ENCODE peak calls at places on chromosome 22, in six cellular contexts. One of them, this sample, is unnamed. For H3K4me1, the result is how much of the 10 kb centered on the place peaks cover.

GRCh38 chr22:44357296-44357961 is 44.7 kb upstream of the SHISAL1 start:
- DNase-seq in heart left ventricle: no peak
- DNase-seq in body of pancreas: no peak
- DNase-seq in IMR-90: no peak
- DNase-seq in uterus: peak
- DNase-seq in HCT116: no peak
- DNase-seq in this sample: no peak

GRCh38 chr22:24236656-24237055 is 8.2 kb downstream of the GGT5 start:
- DNase-seq in heart left ventricle: no peak
- DNase-seq in body of pancreas: no peak
- DNase-seq in IMR-90: no peak
- DNase-seq in uterus: no peak
- DNase-seq in HCT116: no peak
- DNase-seq in this sample: no peak

GRCh38 chr22:24937114-24937513 is 9.4 kb downstream of the LHFPL7 start:
- DNase-seq in heart left ventricle: no peak
- DNase-seq in body of pancreas: peak
- DNase-seq in IMR-90: no peak
- DNase-seq in uterus: no peak
- DNase-seq in HCT116: no peak
- DNase-seq in this sample: no peak

GRCh38 chr22:24938741-24939341 is 7.7 kb downstream of the LHFPL7 start:
- DNase-seq in heart left ventricle: no peak
- DNase-seq in body of pancreas: peak
- DNase-seq in IMR-90: peak
- DNase-seq in uterus: no peak
- DNase-seq in HCT116: no peak
- DNase-seq in this sample: no peak

GRCh38 chr22:23183107-23183698 is 2.9 kb downstream of the BCR start:
- DNase-seq in heart left ventricle: peak
- DNase-seq in body of pancreas: peak
- DNase-seq in IMR-90: peak
- DNase-seq in uterus: no peak
- DNase-seq in HCT116: no peak
- DNase-seq in this sample: peak

GRCh38 chr22:38148252-38148651 is 33.4 kb downstream of the PLA2G6 start:
- DNase-seq in heart left ventricle: no peak
- DNase-seq in body of pancreas: no peak
- DNase-seq in IMR-90: peak
- DNase-seq in uterus: no peak
- DNase-seq in HCT116: peak
- DNase-seq in this sample: no peak

GRCh38 chr22:22748756-22749155 is 104.3 kb downstream of the GGTLC2 start:
- DNase-seq in heart left ventricle: no peak
- DNase-seq in body of pancreas: no peak
- DNase-seq in IMR-90: no peak
- DNase-seq in uterus: no peak
- DNase-seq in HCT116: no peak
- DNase-seq in this sample: no peak

GRCh38 chr22:24805790-24806662 is at the start of gene SGSM1:
- DNase-seq in heart left ventricle: peak
- DNase-seq in body of pancreas: peak
- DNase-seq in IMR-90: peak
- DNase-seq in uterus: peak
- DNase-seq in HCT116: peak
- DNase-seq in this sample: peak

GRCh38 chr22:19569976-19570375 is 45.8 kb upstream of the CLDN5 start:
- DNase-seq in heart left ventricle: no peak
- DNase-seq in body of pancreas: no peak
- DNase-seq in IMR-90: no peak
- DNase-seq in uterus: no peak
- DNase-seq in HCT116: no peak
- DNase-seq in this sample: no peak

GRCh38 chr22:21945453-21946261 is 7.0 kb downstream of the PPM1F start:
- DNase-seq in heart left ventricle: no peak
- DNase-seq in body of pancreas: no peak
- DNase-seq in IMR-90: no peak
- DNase-seq in uterus: no peak
- DNase-seq in HCT116: no peak
- DNase-seq in this sample: peak

GRCh38 chr22:46604306-46604690 is 15.9 kb upstream of the GRAMD4 start:
- DNase-seq in heart left ventricle: peak
- DNase-seq in body of pancreas: peak
- DNase-seq in IMR-90: peak
- DNase-seq in uterus: no peak
- DNase-seq in HCT116: no peak
- DNase-seq in this sample: peak

GRCh38 chr22:17922925-17923898 is 101.1 kb downstream of the MICAL3 start:
- DNase-seq in heart left ventricle: no peak
- DNase-seq in body of pancreas: peak
- DNase-seq in IMR-90: peak
- DNase-seq in uterus: no peak
- DNase-seq in HCT116: no peak
- DNase-seq in this sample: peak

GRCh38 chr22:32823024-32823730 is 21.7 kb downstream of the TIMP3 start:
- DNase-seq in heart left ventricle: no peak
- DNase-seq in body of pancreas: peak
- DNase-seq in IMR-90: peak
- DNase-seq in uterus: no peak
- DNase-seq in HCT116: peak
- DNase-seq in this sample: no peak
- TF ChIP-seq CTCF in heart left ventricle: peak
- TF ChIP-seq CTCF in body of pancreas: peak
- TF ChIP-seq CTCF in IMR-90: peak
- TF ChIP-seq CTCF in uterus: peak
- TF ChIP-seq CTCF in HCT116: peak
- TF ChIP-seq CTCF in this sample: peak

GRCh38 chr22:20573176-20573829 is 65.9 kb downstream of the MED15 start:
- DNase-seq in heart left ventricle: no peak
- DNase-seq in body of pancreas: no peak
- DNase-seq in IMR-90: peak
- DNase-seq in uterus: no peak
- DNase-seq in HCT116: no peak
- DNase-seq in this sample: no peak
- H3K4me1 ChIP-seq in heart left ventricle: under half
- H3K4me1 ChIP-seq in body of pancreas: under half
- H3K4me1 ChIP-seq in IMR-90: under half
- H3K4me1 ChIP-seq in uterus: under half
- H3K4me1 ChIP-seq in HCT116: under half
- H3K4me1 ChIP-seq in this sample: under half

GRCh38 chr22:48901324-48901723 is 926.3 kb downstream of the BRD1 start:
- DNase-seq in heart left ventricle: no peak
- DNase-seq in body of pancreas: no peak
- DNase-seq in IMR-90: no peak
- DNase-seq in uterus: no peak
- DNase-seq in HCT116: no peak
- DNase-seq in this sample: no peak
- TF ChIP-seq POLR2A in heart left ventricle: no peak
- TF ChIP-seq POLR2A in body of pancreas: no peak
- TF ChIP-seq POLR2A in IMR-90: no peak
- TF ChIP-seq POLR2A in uterus: no peak
- TF ChIP-seq POLR2A in HCT116: no peak
- TF ChIP-seq POLR2A in this sample: no peak

GRCh38 chr22:48222742-48223487 is 1460.5 kb downstream of the TBC1D22A start:
- DNase-seq in heart left ventricle: no peak
- DNase-seq in body of pancreas: no peak
- DNase-seq in IMR-90: no peak
- DNase-seq in uterus: no peak
- DNase-seq in HCT116: no peak
- DNase-seq in this sample: no peak
- TF ChIP-seq CTCF in heart left ventricle: no peak
- TF ChIP-seq CTCF in body of pancreas: no peak
- TF ChIP-seq CTCF in IMR-90: no peak
- TF ChIP-seq CTCF in uterus: no peak
- TF ChIP-seq CTCF in HCT116: no peak
- TF ChIP-seq CTCF in this sample: no peak